ENCODE peak calls at places on chromosomes 1 and 21, in six cellular contexts. One of them, this sample, is unnamed.

GRCh38 chr1:12383786-12384185 is 154.0 kb downstream of the VPS13D start:
- DNase-seq in cardiac fibroblast: no peak
- DNase-seq in kidney: no peak
- DNase-seq in PC-9: no peak
- DNase-seq in body of pancreas: no peak
- DNase-seq in GM20000: no peak
- DNase-seq in this sample: peak; percentile 22

GRCh38 chr1:40421694-40422384 is 28.4 kb upstream of the ZFP69B start:
- DNase-seq in cardiac fibroblast: peak; percentile 64
- DNase-seq in kidney: no peak
- DNase-seq in PC-9: no peak
- DNase-seq in body of pancreas: no peak
- DNase-seq in GM20000: no peak
- DNase-seq in this sample: no peak

GRCh38 chr1:225768662-225769426 is 8.8 kb upstream of the SRP9 start:
- DNase-seq in cardiac fibroblast: no peak
- DNase-seq in kidney: no peak
- DNase-seq in PC-9: peak; percentile 56
- DNase-seq in body of pancreas: no peak
- DNase-seq in GM20000: no peak
- DNase-seq in this sample: no peak

GRCh38 chr21:46637952-46638746 is 2.7 kb downstream of the PRMT2 start:
- DNase-seq in cardiac fibroblast: no peak
- DNase-seq in kidney: no peak
- DNase-seq in PC-9: no peak
- DNase-seq in body of pancreas: no peak
- DNase-seq in GM20000: no peak
- DNase-seq in this sample: no peak

GRCh38 chr1:248817065-248817464 is 8.7 kb downstream of the SH3BP5L start:
- DNase-seq in cardiac fibroblast: no peak
- DNase-seq in kidney: no peak
- DNase-seq in PC-9: no peak
- DNase-seq in body of pancreas: no peak
- DNase-seq in GM20000: peak; percentile 4
- DNase-seq in this sample: no peak

GRCh38 chr1:222643937-222644648 is 26.2 kb downstream of the MIA3 start:
- DNase-seq in cardiac fibroblast: peak; percentile 99
- DNase-seq in kidney: peak; percentile 99
- DNase-seq in PC-9: peak; percentile 99
- DNase-seq in body of pancreas: peak; percentile 99
- DNase-seq in GM20000: peak; percentile 89
- DNase-seq in this sample: peak; percentile 94

GRCh38 chr1:16073490-16074104 is at the start of gene FAM131C:
- DNase-seq in cardiac fibroblast: no peak
- DNase-seq in kidney: no peak
- DNase-seq in PC-9: peak; percentile 52
- DNase-seq in body of pancreas: peak; percentile 45
- DNase-seq in GM20000: peak; percentile 88
- DNase-seq in this sample: no peak

GRCh38 chr1:90716243-90716551 is 905 bp downstream of the BARHL2 start:
- DNase-seq in cardiac fibroblast: no peak
- DNase-seq in kidney: no peak
- DNase-seq in PC-9: no peak
- DNase-seq in body of pancreas: no peak
- DNase-seq in GM20000: peak; percentile 34
- DNase-seq in this sample: no peak

GRCh38 chr21:45590246-45590725 is 48.0 kb upstream of the SLC19A1 start:
- DNase-seq in cardiac fibroblast: peak; percentile 78
- DNase-seq in kidney: peak; percentile 92
- DNase-seq in PC-9: peak; percentile 8
- DNase-seq in body of pancreas: peak; percentile 78
- DNase-seq in GM20000: peak; percentile 97
- DNase-seq in this sample: peak; percentile 17

GRCh38 chr1:94798054-94798453 is 22.1 kb upstream of the SLC44A3 start:
- DNase-seq in cardiac fibroblast: no peak
- DNase-seq in kidney: no peak
- DNase-seq in PC-9: no peak
- DNase-seq in body of pancreas: no peak
- DNase-seq in GM20000: no peak
- DNase-seq in this sample: no peak

GRCh38 chr1:167669209-167670139 is 39.4 kb downstream of the RCSD1 start:
- DNase-seq in cardiac fibroblast: no peak
- DNase-seq in kidney: no peak
- DNase-seq in PC-9: no peak
- DNase-seq in body of pancreas: no peak
- DNase-seq in GM20000: no peak
- DNase-seq in this sample: no peak

GRCh38 chr1:45016767-45017166 is 4.7 kb downstream of the UROD start:
- DNase-seq in cardiac fibroblast: no peak
- DNase-seq in kidney: no peak
- DNase-seq in PC-9: no peak
- DNase-seq in body of pancreas: no peak
- DNase-seq in GM20000: no peak
- DNase-seq in this sample: no peak

GRCh38 chr21:37153193-37153934 is 80.3 kb downstream of the TTC3 start:
- DNase-seq in cardiac fibroblast: peak; percentile 83
- DNase-seq in kidney: no peak
- DNase-seq in PC-9: no peak
- DNase-seq in body of pancreas: no peak
- DNase-seq in GM20000: no peak
- DNase-seq in this sample: peak; percentile 63

GRCh38 chr1:53123462-53124129 is 18.8 kb downstream of the SLC1A7 start:
- DNase-seq in cardiac fibroblast: peak; percentile 92
- DNase-seq in kidney: peak; percentile 74
- DNase-seq in PC-9: no peak
- DNase-seq in body of pancreas: no peak
- DNase-seq in GM20000: no peak
- DNase-seq in this sample: no peak

GRCh38 chr1:167489581-167490340 is 28.6 kb downstream of the CD247 start:
- DNase-seq in cardiac fibroblast: no peak
- DNase-seq in kidney: no peak
- DNase-seq in PC-9: no peak
- DNase-seq in body of pancreas: no peak
- DNase-seq in GM20000: no peak
- DNase-seq in this sample: no peak

GRCh38 chr1:2555634-2556276 is 416 bp upstream of the TNFRSF14 start:
- DNase-seq in cardiac fibroblast: peak; percentile 28
- DNase-seq in kidney: peak; percentile 97
- DNase-seq in PC-9: no peak
- DNase-seq in body of pancreas: peak; percentile 51
- DNase-seq in GM20000: peak; percentile 76
- DNase-seq in this sample: no peak

GRCh38 chr1:24193046-24193445 is 6.0 kb upstream of the IFNLR1 start:
- DNase-seq in cardiac fibroblast: peak; percentile 27
- DNase-seq in kidney: no peak
- DNase-seq in PC-9: no peak
- DNase-seq in body of pancreas: no peak
- DNase-seq in GM20000: no peak
- DNase-seq in this sample: peak; percentile 36

GRCh38 chr21:35922618-35923017 is 137.7 kb downstream of the SETD4 start:
- DNase-seq in cardiac fibroblast: no peak
- DNase-seq in kidney: no peak
- DNase-seq in PC-9: no peak
- DNase-seq in body of pancreas: no peak
- DNase-seq in GM20000: no peak
- DNase-seq in this sample: peak; percentile 47

GRCh38 chr1:190479537-190479936 is 1.9 kb upstream of the BRINP3 start:
- DNase-seq in cardiac fibroblast: no peak
- DNase-seq in kidney: no peak
- DNase-seq in PC-9: no peak
- DNase-seq in body of pancreas: no peak
- DNase-seq in GM20000: no peak
- DNase-seq in this sample: no peak

GRCh38 chr1:190479028-190479427 is 1.4 kb upstream of the BRINP3 start:
- DNase-seq in cardiac fibroblast: peak; percentile 23
- DNase-seq in kidney: no peak
- DNase-seq in PC-9: no peak
- DNase-seq in body of pancreas: no peak
- DNase-seq in GM20000: no peak
- DNase-seq in this sample: no peak

GRCh38 chr1:190477687-190478192 is at the start of gene BRINP3:
- DNase-seq in cardiac fibroblast: no peak
- DNase-seq in kidney: no peak
- DNase-seq in PC-9: no peak
- DNase-seq in body of pancreas: no peak
- DNase-seq in GM20000: no peak
- DNase-seq in this sample: no peak

GRCh38 chr1:190475394-190476250 is 2.0 kb downstream of the BRINP3 start:
- DNase-seq in cardiac fibroblast: peak; percentile 29
- DNase-seq in kidney: peak; percentile 43
- DNase-seq in PC-9: no peak
- DNase-seq in body of pancreas: peak; percentile 31
- DNase-seq in GM20000: no peak
- DNase-seq in this sample: no peak

GRCh38 chr1:190478193-190479007 is 736 bp upstream of the BRINP3 start:
- DNase-seq in cardiac fibroblast: peak; percentile 32
- DNase-seq in kidney: peak; percentile 61
- DNase-seq in PC-9: no peak
- DNase-seq in body of pancreas: no peak
- DNase-seq in GM20000: no peak
- DNase-seq in this sample: peak; percentile 15
- TF ChIP-seq CTCF in cardiac fibroblast: no peak
- TF ChIP-seq CTCF in kidney: no peak
- TF ChIP-seq CTCF in PC-9: no peak
- TF ChIP-seq CTCF in body of pancreas: no peak
- TF ChIP-seq CTCF in GM20000: no peak
- TF ChIP-seq CTCF in this sample: no peak

DNA sequence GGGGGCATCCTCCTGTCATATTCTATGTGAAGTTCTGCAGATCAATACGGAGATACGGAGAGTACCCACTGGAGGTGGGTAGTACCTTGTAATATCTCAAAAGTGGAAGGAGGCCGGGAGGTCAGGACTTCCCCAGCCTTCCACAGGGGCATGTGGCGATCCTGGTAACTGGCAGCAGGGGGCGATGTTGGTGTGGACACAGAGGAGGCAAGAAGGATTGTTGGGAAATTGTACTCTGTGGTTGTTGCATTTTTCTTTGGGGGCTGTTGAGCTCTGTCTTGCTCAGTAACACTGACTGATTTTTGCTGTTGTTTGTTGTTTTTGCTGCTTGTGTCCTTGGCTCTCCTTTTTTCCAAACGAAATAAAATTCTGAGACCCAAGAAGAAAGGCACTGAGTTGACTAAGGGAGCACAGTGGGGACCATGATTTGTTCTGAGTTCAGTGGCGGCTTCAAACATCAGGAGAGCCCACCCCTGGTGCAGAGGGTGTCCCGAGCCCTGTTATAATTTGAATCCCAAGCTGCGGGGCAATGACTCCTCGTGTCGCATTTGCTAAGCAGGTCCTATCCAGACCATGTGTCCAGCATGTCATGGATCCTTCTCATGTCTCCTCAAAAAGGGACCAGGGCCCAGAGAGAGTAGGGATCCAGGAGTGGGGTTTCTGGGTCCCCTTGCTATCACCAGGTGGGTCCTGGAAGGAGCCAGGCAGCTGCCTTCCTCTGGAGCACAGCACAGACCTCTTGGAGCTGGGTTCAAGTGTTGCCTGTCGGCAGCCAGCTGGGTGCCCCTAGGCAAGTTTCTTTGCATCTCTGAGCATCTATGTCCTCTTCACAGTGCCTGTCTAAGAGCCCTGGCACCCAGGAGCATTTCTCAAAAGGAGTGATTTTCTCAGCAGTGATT is 22.8 kb downstream of the LHX4 start:
- DNase-seq in cardiac fibroblast: peak; percentile 78
- DNase-seq in kidney: peak; percentile 81
- DNase-seq in PC-9: peak; percentile 63
- DNase-seq in body of pancreas: peak; percentile 75
- DNase-seq in GM20000: peak; percentile 86
- DNase-seq in this sample: no peak
- TF ChIP-seq CTCF in cardiac fibroblast: peak; percentile 95
- TF ChIP-seq CTCF in kidney: peak; percentile 71
- TF ChIP-seq CTCF in PC-9: peak; percentile 89
- TF ChIP-seq CTCF in body of pancreas: peak; percentile 67
- TF ChIP-seq CTCF in GM20000: peak; percentile 87
- TF ChIP-seq CTCF in this sample: peak; percentile 90

GRCh38 chr21:32055305-32055704 is 182.5 kb downstream of the HUNK start:
- DNase-seq in cardiac fibroblast: no peak
- DNase-seq in kidney: no peak
- DNase-seq in PC-9: no peak
- DNase-seq in body of pancreas: no peak
- DNase-seq in GM20000: no peak
- DNase-seq in this sample: no peak

GRCh38 chr21:32062591-32063227 is 189.9 kb downstream of the HUNK start:
- DNase-seq in cardiac fibroblast: no peak
- DNase-seq in kidney: no peak
- DNase-seq in PC-9: no peak
- DNase-seq in body of pancreas: no peak
- DNase-seq in GM20000: no peak
- DNase-seq in this sample: no peak

GRCh38 chr21:32061755-32062154 is 188.9 kb downstream of the HUNK start:
- DNase-seq in cardiac fibroblast: no peak
- DNase-seq in kidney: no peak
- DNase-seq in PC-9: no peak
- DNase-seq in body of pancreas: no peak
- DNase-seq in GM20000: no peak
- DNase-seq in this sample: no peak

DNA sequence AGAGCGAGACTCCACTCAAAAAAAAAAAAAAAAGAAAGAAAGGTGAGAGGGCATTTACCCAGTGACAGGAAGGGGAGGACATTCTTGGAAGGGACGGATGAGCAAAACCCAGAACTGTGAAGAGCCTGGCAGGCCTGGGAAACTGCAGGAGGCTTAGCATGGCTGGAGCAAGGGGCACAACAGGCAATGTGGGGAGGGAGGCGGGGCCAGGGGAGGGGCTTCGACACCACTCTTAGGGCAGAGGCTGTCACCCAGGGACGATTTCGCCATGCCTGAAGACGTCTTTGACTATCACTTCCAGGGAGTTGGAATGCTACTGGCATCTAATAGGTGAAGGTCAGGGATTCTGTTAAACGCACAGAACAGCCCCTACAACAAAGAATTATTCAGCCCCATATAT is 184.0 kb downstream of the HUNK start:
- DNase-seq in cardiac fibroblast: no peak
- DNase-seq in kidney: no peak
- DNase-seq in PC-9: no peak
- DNase-seq in body of pancreas: no peak
- DNase-seq in GM20000: no peak
- DNase-seq in this sample: no peak
- TF ChIP-seq CTCF in cardiac fibroblast: no peak
- TF ChIP-seq CTCF in kidney: no peak
- TF ChIP-seq CTCF in PC-9: no peak
- TF ChIP-seq CTCF in body of pancreas: no peak
- TF ChIP-seq CTCF in GM20000: no peak
- TF ChIP-seq CTCF in this sample: no peak

DNA sequence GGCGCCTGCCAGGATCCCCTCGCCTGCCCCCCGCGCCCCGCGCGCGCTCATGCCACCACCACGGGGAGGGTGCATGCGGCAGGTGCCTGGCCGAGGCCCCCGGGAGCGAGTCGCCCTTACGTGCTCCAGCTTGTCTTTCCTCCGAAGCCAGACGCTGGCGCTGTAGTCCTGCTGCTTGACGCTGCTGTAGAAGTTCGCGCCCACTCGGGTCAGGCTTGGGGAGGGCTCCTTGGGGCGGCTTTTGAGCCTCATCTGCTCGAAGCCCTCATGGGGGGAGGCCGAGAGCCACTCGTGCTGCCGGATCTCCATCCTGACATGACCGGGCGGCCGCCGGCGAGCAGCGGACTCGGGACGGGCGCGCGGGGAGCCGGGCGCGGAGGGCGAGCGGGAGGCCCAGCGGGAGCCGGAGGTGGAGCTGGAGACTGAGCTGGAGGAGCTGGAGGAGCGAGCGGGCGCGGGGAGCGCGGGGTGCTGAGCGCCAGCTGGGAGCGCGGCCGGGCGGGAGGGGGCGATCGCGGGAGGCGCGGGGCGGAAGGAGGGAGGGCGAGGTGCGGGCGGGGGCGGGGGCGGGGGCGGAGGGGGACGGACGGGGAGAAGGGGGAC is 428 bp downstream of the PLD5 start:
- DNase-seq in cardiac fibroblast: peak; percentile 8
- DNase-seq in kidney: peak; percentile 70
- DNase-seq in PC-9: no peak
- DNase-seq in body of pancreas: peak; percentile 11
- DNase-seq in GM20000: peak; percentile 30
- DNase-seq in this sample: peak; percentile 67
- TF ChIP-seq CTCF in cardiac fibroblast: no peak
- TF ChIP-seq CTCF in kidney: no peak
- TF ChIP-seq CTCF in PC-9: no peak
- TF ChIP-seq CTCF in body of pancreas: no peak
- TF ChIP-seq CTCF in GM20000: no peak
- TF ChIP-seq CTCF in this sample: peak; percentile 58

This sample was measured in foreskin keratinocyte.